ENCODE peak calls at places on chromosomes 6 and 20, in four cellular contexts. X, B, O and S are unnamed samples.

GRCh38 chr6:11500008-11500407 is 37.5 kb upstream of the TMEM170B start:
- DNase-seq in B (no peak), X (no peak), O (peak), S (no peak)

GRCh38 chr6:48099713-48100675 is 11.0 kb downstream of the PTCHD4 start:
- DNase-seq in O (no peak), X (no peak), B (no peak), S (no peak)

GRCh38 chr20:5073154-5074049 is 46.4 kb downstream of the PCNA start:
- DNase-seq in O (peak), X (no peak), B (peak), S (no peak)

GRCh38 chr6:11043552-11043960 is 549 bp downstream of the ELOVL2 start:
- DNase-seq in O (no peak), B (peak), X (no peak), S (peak)

GRCh38 chr20:8723296-8723695 is 345.6 kb upstream of the PLCB4 start:
- DNase-seq in O (no peak), B (no peak), X (no peak), S (no peak)

GRCh38 chr6:71473908-71474307 is 185.3 kb downstream of the OGFRL1 start:
- DNase-seq in B (no peak), X (no peak), O (peak), S (no peak)

GRCh38 chr20:62994850-62995249 is 11.9 kb downstream of the BHLHE23 start:
- DNase-seq in B (no peak), O (no peak), X (no peak), S (no peak)

GRCh38 chr6:121724576-121724975 is 289.1 kb downstream of the GJA1 start:
- DNase-seq in X (no peak), B (no peak), O (no peak), S (no peak)

GRCh38 chr6:7194657-7195056 is 86.9 kb downstream of the RREB1 start:
- DNase-seq in B (no peak), O (no peak), X (no peak), S (no peak)

GRCh38 chr6:80489911-80490635 is 383.6 kb downstream of the BCKDHB start:
- DNase-seq in O (no peak), B (no peak), X (no peak), S (no peak)

GRCh38 chr6:1535295-1535694 is 74.4 kb upstream of the FOXC1 start:
- DNase-seq in X (no peak), O (no peak), B (no peak), S (no peak)

GRCh38 chr6:139482184-139482751 is 107.8 kb upstream of the CITED2 start:
- DNase-seq in O (no peak), X (no peak), B (no peak), S (no peak)

GRCh38 chr6:132814716-132815570 is 574 bp downstream of the RPS12 start:
- DNase-seq in B (no peak), X (no peak), O (no peak), S (no peak)

GRCh38 chr20:10578607-10579006 is 95.2 kb downstream of the JAG1 start:
- DNase-seq in B (no peak), O (peak), X (no peak), S (no peak)

GRCh38 chr6:38155576-38156204 is 336.2 kb downstream of the ZFAND3 start:
- DNase-seq in X (no peak), B (no peak), O (peak), S (no peak)

GRCh38 chr20:11296221-11296620 is 621.5 kb upstream of the BTBD3 start:
- DNase-seq in O (no peak), B (no peak), X (no peak), S (no peak)

GRCh38 chr6:21587925-21588811 is 5.4 kb upstream of the SOX4 start:
- DNase-seq in B (peak), X (no peak), O (peak), S (peak)

GRCh38 chr6:158744986-158745430 is 74.2 kb downstream of the EZR start:
- DNase-seq in X (no peak), O (no peak), B (no peak), S (no peak)

GRCh38 chr6:1758076-1758679 is 148.5 kb downstream of the FOXC1 start:
- DNase-seq in O (peak), B (no peak), X (no peak), S (no peak)

GRCh38 chr20:24402234-24402633 is 67.2 kb upstream of the SYNDIG1 start:
- DNase-seq in X (no peak), B (peak), O (no peak), S (no peak)

GRCh38 chr6:145110109-145110508 is 625.2 kb downstream of the EPM2A start:
- DNase-seq in B (no peak), X (no peak), O (no peak), S (no peak)

GRCh38 chr20:61321481-61321880 is 69.4 kb downstream of the CDH4 start:
- DNase-seq in O (no peak), X (no peak), B (no peak), S (no peak)
- H3K18ac ChIP-seq in O (no peak), X (no peak), B (no peak), S (peak)

GRCh38 chr6:35506536-35506935 is 6.2 kb downstream of the TULP1 start:
- DNase-seq in O (no peak), X (no peak), B (no peak), S (no peak)

GRCh38 chr6:35508027-35508426 is 4.7 kb downstream of the TULP1 start:
- DNase-seq in O (no peak), B (no peak), X (no peak), S (no peak)

GRCh38 chr6:35507221-35507620 is 5.5 kb downstream of the TULP1 start:
- DNase-seq in O (no peak), X (no peak), B (no peak), S (no peak)

GRCh38 chr6:35505985-35506384 is 6.7 kb downstream of the TULP1 start:
- DNase-seq in X (no peak), O (no peak), B (peak), S (no peak)

DNA sequence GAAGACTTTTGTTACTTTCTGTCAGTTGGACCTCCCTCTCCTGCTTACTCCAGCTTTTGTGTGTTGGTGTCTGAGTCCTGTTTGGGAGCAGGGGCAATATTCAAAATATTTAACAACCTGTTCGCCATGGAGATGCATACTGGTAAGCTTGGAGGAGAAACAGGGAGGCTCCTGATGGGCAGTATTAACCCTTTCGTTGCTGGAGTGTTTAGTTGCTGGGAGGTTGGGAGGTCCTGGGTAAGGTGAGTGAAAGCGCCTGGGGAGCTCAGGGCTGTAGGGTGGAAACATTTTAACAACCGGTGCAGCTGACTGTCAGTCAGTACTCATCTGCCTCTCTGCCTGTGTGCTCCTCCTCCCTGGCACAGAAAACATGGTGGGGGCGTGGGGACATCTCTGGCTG is 4.2 kb downstream of the TULP1 start:
- DNase-seq in B (no peak), X (no peak), O (no peak), S (no peak)
- H3K18ac ChIP-seq in B (no peak), X (no peak), O (no peak), S (peak)

GRCh38 chr6:87152528-87152950 is 2.8 kb upstream of the ZNF292 start:
- DNase-seq in B (no peak), O (peak), X (no peak), S (no peak)

GRCh38 chr6:87155272-87155919 is at the start of gene ZNF292:
- DNase-seq in B (peak), O (peak), X (peak), S (peak)

GRCh38 chr6:87151786-87152527 is 3.4 kb upstream of the ZNF292 start:
- DNase-seq in B (peak), O (peak), X (no peak), S (peak)

GRCh38 chr6:87154641-87155271 is 609 bp upstream of the ZNF292 start:
- DNase-seq in B (no peak), X (no peak), O (peak), S (no peak)

DNA sequence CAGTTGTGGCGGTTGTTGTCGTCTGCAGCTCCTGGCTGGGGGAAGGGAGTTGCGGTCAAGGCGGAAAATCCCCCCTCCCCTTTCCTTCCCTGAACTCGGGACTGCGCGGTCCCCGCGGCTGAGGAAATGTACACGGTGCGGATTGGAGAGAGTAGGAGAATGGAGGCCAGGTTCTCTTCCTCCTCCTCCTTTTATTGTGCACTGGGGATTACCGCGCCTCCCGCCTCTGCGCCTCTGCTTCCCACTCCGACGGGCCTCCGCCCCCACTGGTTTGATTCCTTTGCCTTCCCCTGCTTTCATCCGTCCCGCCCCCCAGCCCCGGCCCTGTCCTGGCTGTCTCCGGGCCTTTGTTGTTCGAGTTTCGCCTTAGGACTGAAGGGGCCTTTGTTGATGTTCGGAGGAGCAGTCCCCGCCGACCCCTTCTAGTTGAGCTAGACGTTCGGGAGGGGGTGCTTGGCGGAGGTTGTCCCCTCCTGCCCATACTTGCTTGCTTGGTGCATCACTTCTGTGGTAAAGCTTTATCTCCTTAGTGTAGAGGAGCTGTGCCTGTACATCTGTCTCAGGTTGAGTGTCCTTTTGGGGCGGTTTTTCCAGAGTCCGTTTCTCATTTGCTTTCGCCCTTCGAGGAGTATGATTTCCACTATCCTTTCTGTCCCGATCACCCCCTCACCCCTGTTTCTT is 695 bp downstream of the ZNF292 start:
- DNase-seq in O (peak), B (peak), X (no peak), S (peak)
- H3K18ac ChIP-seq in O (peak), B (peak), X (peak), S (peak)

GRCh38 chr6:106101466-106101865 is 15.3 kb downstream of the PRDM1 start:
- DNase-seq in B (no peak), O (no peak), X (no peak), S (no peak)
- H3K18ac ChIP-seq in B (no peak), O (no peak), X (no peak), S (no peak)

GRCh38 chr20:15838466-15838865 is 734.8 kb downstream of the KIF16B start:
- DNase-seq in B (no peak), X (no peak), O (no peak), S (no peak)
- H3K18ac ChIP-seq in B (no peak), X (no peak), O (no peak), S (no peak)

GRCh38 chr20:59371429-59371828 is 71.0 kb downstream of the EDN3 start:
- DNase-seq in O (no peak), B (no peak), X (no peak), S (no peak)
- H3K18ac ChIP-seq in O (no peak), B (no peak), X (no peak), S (no peak)

DNA sequence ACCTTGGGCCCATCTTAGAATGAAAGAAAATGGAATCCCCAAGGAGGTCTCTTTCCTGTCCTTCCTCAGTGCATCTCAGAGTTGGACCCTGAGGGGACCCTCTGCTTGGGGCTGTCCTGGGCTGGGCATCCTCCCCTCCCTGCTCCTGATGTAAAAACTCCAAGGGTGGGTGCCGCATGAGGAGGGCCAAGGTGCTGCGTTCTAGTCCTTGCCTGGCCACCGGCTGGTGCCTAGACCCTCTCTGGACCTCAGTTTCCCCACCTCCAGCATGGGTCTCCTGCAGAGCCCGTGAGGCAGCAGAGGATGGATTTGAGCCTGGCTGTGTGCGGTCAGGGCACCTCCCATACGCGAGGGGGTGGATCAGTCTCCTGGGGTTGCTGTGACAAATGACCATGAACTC is 54.6 kb downstream of the CHMP4B start:
- DNase-seq in X (no peak), O (no peak), B (no peak), S (no peak)
- H3K18ac ChIP-seq in X (no peak), O (no peak), B (no peak), S (peak)